ENCODE peak calls at places on chromosomes 11 and 22, in seven cellular contexts. O is neural progenitor cell, B is sigmoid colon, S is gastrocnemius medialis, I is HFFc6, L is transverse colon, U is caudate nucleus. W is an unnamed sample.

GRCh38 chr22:32862083-32862482 is 60.6 kb downstream of the TIMP3 start:
- DNase-seq in U (no peak), S (no peak), O (no peak), I (no peak), L (no peak), B (no peak), W (no peak)

GRCh38 chr11:123475478-123475877 is 45.4 kb downstream of the GRAMD1B start:
- DNase-seq in S (no peak), I (peak; percentile 54), B (peak; percentile 18), U (no peak), L (no peak), O (peak; percentile 69), W (peak; percentile 77)

GRCh38 chr22:46502776-46503175 is 34.6 kb downstream of the CELSR1 start:
- DNase-seq in L (no peak), I (no peak), B (no peak), S (no peak), U (no peak), O (peak; percentile 13), W (no peak)

GRCh38 chr11:11253487-11253886 is 99.6 kb downstream of the CSNK2A3 start:
- DNase-seq in B (no peak), L (no peak), I (no peak), O (no peak), S (no peak), U (no peak), W (no peak)

GRCh38 chr22:31891366-31892079 is 52.8 kb upstream of the YWHAH start:
- DNase-seq in S (no peak), U (no peak), B (no peak), O (peak; percentile 18), L (no peak), I (no peak), W (no peak)

GRCh38 chr22:36977401-36977861 is 41.8 kb downstream of the TST start:
- DNase-seq in I (peak; percentile 31), S (no peak), B (peak; percentile 74), O (peak; percentile 84), L (peak; percentile 86), U (no peak), W (no peak)

GRCh38 chr22:30208631-30209603 is 37.6 kb downstream of the LIF start:
- DNase-seq in S (peak; percentile 19), L (peak; percentile 38), O (no peak), U (no peak), I (peak; percentile 63), B (peak; percentile 89), W (peak; percentile 14)

GRCh38 chr22:22167791-22168189 is 76.8 kb upstream of the VPREB1 start:
- DNase-seq in B (no peak), I (no peak), S (no peak), L (peak; percentile 56), U (no peak), O (no peak), W (no peak)

GRCh38 chr22:45889539-45890350 is 87.2 kb downstream of the WNT7B start:
- DNase-seq in I (no peak), S (no peak), B (no peak), U (no peak), L (no peak), O (peak; percentile 89), W (no peak)

GRCh38 chr11:119567667-119568582 is 145.0 kb upstream of the THY1 start:
- DNase-seq in U (no peak), O (no peak), I (peak; percentile 90), B (peak; percentile 70), L (no peak), S (no peak), W (peak; percentile 3)

GRCh38 chr11:126307706-126308105 is 3.8 kb downstream of the DCPS start:
- DNase-seq in I (peak; percentile 46), L (no peak), U (no peak), S (no peak), B (no peak), O (peak; percentile 62), W (no peak)

GRCh38 chr11:9850224-9850895 is 186.5 kb downstream of the SWAP70 start:
- DNase-seq in O (no peak), L (no peak), U (no peak), I (no peak), S (no peak), B (no peak), W (peak; percentile 20)

GRCh38 chr22:35638408-35638807 is 9.8 kb upstream of the APOL6 start:
- DNase-seq in S (peak; percentile 57), L (peak; percentile 71), I (peak; percentile 68), B (peak; percentile 97), U (no peak), O (peak; percentile 22), W (peak; percentile 89)

GRCh38 chr11:128365044-128365443 is 222.3 kb downstream of the ETS1 start:
- DNase-seq in O (peak; percentile 51), L (no peak), B (no peak), S (no peak), I (peak; percentile 65), U (no peak), W (peak; percentile 14)

GRCh38 chr11:19444231-19444630 is 203.5 kb upstream of the E2F8 start:
- DNase-seq in S (no peak), L (no peak), U (no peak), O (no peak), B (no peak), I (no peak), W (no peak)

GRCh38 chr11:72144807-72145565 is 9.5 kb downstream of the FOLR3 start:
- DNase-seq in U (no peak), O (no peak), I (peak; percentile 94), S (no peak), L (no peak), B (no peak), W (peak; percentile 95)

GRCh38 chr11:117107701-117108590 is 9.7 kb upstream of the SIK3 start:
- DNase-seq in B (no peak), U (no peak), I (peak; percentile 29), L (no peak), S (no peak), O (no peak), W (no peak)

W was measured in trophoblast cell.